ENCODE peak calls at places on chromosome 2, in four cellular contexts. X, K, Q and I are unnamed samples.

GRCh38 chr2:8882094-8882493 is 44.7 kb upstream of the KIDINS220 start:
- DNase-seq in X (no peak), K (peak), Q (peak), I (no peak)

GRCh38 chr2:233990261-233990798 is 60.2 kb upstream of the SPP2 start:
- DNase-seq in X (no peak), K (no peak), Q (no peak), I (no peak)

GRCh38 chr2:63663013-63663864 is 74.5 kb downstream of the MDH1 start:
- DNase-seq in X (no peak), K (no peak), Q (no peak), I (no peak)

GRCh38 chr2:236871500-236872001 is 214.1 kb upstream of the COPS8 start:
- DNase-seq in X (peak), K (peak), Q (no peak), I (peak)

GRCh38 chr2:46815121-46815802 is 100.3 kb downstream of the MCFD2 start:
- DNase-seq in X (no peak), K (no peak), Q (no peak), I (no peak)

GRCh38 chr2:220442012-220442411 is 814.6 kb downstream of the SLC4A3 start:
- DNase-seq in X (no peak), K (no peak), Q (no peak), I (no peak)

GRCh38 chr2:29723255-29724001 is 198.0 kb downstream of the ALK start:
- DNase-seq in X (no peak), K (no peak), Q (no peak), I (no peak)

GRCh38 chr2:118814368-118814767 is 33.1 kb downstream of the EN1 start:
- DNase-seq in X (no peak), K (no peak), Q (no peak), I (no peak)

GRCh38 chr2:238130696-238131628 is 7.5 kb upstream of the KLHL30 start:
- DNase-seq in X (no peak), K (no peak), Q (no peak), I (no peak)

GRCh38 chr2:46825958-46826897 is 89.4 kb downstream of the MCFD2 start:
- DNase-seq in X (no peak), K (no peak), Q (no peak), I (no peak)

GRCh38 chr2:109210431-109211200 is 81.6 kb downstream of the SH3RF3 start:
- DNase-seq in X (peak), K (peak), Q (no peak), I (no peak)

GRCh38 chr2:232438951-232439757 is 16.8 kb upstream of the ALPI start:
- DNase-seq in X (peak), K (no peak), Q (peak), I (no peak)

GRCh38 chr2:171811229-171811628 is 82.8 kb downstream of the SLC25A12 start:
- DNase-seq in X (no peak), K (peak), Q (no peak), I (peak)

GRCh38 chr2:151410485-151410833 is 757 bp downstream of the RIF1 start:
- DNase-seq in X (peak), K (peak), Q (no peak), I (peak)

GRCh38 chr2:130302164-130302886 is 40.4 kb upstream of the IMP4 start:
- DNase-seq in X (no peak), K (no peak), Q (no peak), I (no peak)

GRCh38 chr2:62297642-62298010 is 101.7 kb downstream of the B3GNT2 start:
- DNase-seq in X (no peak), K (no peak), Q (peak), I (no peak)

GRCh38 chr2:43387092-43388062 is 161.0 kb upstream of the ZFP36L2 start:
- DNase-seq in X (no peak), K (no peak), Q (no peak), I (no peak)

GRCh38 chr2:118698564-118698963 is 148.9 kb downstream of the EN1 start:
- DNase-seq in X (no peak), K (no peak), Q (no peak), I (no peak)

GRCh38 chr2:11938196-11938595 is 191.8 kb downstream of the LPIN1 start:
- DNase-seq in X (no peak), K (peak), Q (no peak), I (peak)

GRCh38 chr2:137910641-137911040 is 53.6 kb upstream of the HNMT start:
- DNase-seq in X (no peak), K (peak), Q (no peak), I (peak)

GRCh38 chr2:236161531-236161930 is 6.7 kb downstream of the GBX2 start:
- DNase-seq in X (no peak), K (no peak), Q (no peak), I (no peak)

DNA sequence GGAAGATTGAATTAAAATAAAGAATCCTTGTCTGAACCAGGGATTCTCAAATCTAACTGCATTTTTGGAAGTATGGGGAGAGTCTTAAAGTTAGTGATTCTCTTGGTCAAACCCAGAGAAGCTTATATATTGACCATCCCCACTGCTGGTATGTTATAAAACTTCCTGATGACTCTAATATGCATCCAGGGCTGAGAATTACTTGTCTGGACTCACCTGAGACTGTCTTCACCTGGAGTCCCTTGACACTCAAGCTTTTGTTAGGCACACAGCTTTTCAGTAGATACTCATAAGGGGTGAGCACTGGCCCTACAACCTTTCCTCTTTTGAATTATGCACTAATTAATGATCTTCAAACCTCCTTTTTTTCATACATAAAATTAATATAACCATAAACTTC is 149.6 kb upstream of the GULP1 start:
- DNase-seq in X (no peak), K (peak), Q (no peak), I (no peak)
- H3K27ac ChIP-seq in X (no peak), K (peak), Q (no peak), I (no peak)

GRCh38 chr2:165113414-165113813 is 90.4 kb downstream of the SCN3A start:
- DNase-seq in X (no peak), K (peak), Q (no peak), I (no peak)

GRCh38 chr2:165112789-165113188 is 91.1 kb downstream of the SCN3A start:
- DNase-seq in X (no peak), K (no peak), Q (no peak), I (no peak)

GRCh38 chr2:165109915-165110314 is 93.9 kb downstream of the SCN3A start:
- DNase-seq in X (no peak), K (no peak), Q (no peak), I (no peak)

GRCh38 chr2:165110394-165110793 is 93.5 kb downstream of the SCN3A start:
- DNase-seq in X (no peak), K (no peak), Q (no peak), I (no peak)

DNA sequence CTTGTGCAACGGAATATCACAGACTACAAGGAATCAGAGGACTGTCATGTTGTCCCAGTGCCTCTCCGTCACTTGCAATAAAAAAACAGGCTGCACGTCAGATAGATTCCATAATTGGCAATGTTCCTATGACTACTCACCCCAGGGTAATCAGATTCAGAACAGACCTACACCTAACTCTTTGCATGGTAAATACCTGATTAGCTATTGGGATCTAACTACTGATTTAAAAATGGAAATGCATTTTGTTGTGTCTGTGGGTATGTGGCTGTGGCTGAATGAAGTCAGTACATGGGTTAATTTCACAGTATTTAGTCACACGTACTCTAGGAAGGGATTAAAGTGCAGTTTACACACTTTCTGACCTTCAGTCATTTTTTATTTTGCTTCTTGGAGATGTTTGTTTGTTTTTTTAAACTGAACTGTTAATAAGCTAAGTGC is 91.7 kb downstream of the SCN3A start:
- DNase-seq in X (no peak), K (no peak), Q (no peak), I (no peak)
- H3K27ac ChIP-seq in X (no peak), K (no peak), Q (no peak), I (no peak)

GRCh38 chr2:229378386-229378785 is 107.3 kb upstream of the PID1 start:
- DNase-seq in X (no peak), K (peak), Q (no peak), I (no peak)

GRCh38 chr2:229376866-229377265 is 105.8 kb upstream of the PID1 start:
- DNase-seq in X (no peak), K (peak), Q (no peak), I (peak)

GRCh38 chr2:229370484-229370883 is 99.4 kb upstream of the PID1 start:
- DNase-seq in X (no peak), K (no peak), Q (no peak), I (no peak)

GRCh38 chr2:229372207-229372606 is 101.1 kb upstream of the PID1 start:
- DNase-seq in X (no peak), K (no peak), Q (no peak), I (no peak)

DNA sequence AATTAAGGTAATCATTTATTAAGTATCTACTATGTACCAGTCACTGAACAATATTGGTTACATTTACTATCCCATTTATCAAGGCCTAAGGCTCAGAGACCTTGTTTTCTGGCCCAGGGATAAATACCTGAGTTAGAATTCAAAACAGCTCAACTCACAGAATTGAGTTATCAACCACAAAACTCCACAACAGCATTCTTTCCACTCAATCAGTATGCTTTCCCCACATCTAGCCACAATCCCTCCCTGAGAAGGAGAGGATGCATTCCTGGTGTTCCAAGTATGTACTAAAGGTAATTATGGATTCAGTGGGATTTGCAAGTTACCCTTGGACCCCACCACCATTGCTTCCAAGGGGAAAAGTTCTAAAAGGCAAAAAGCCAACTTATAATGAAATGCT is 104.2 kb upstream of the PID1 start:
- DNase-seq in X (no peak), K (no peak), Q (no peak), I (no peak)
- H3K27ac ChIP-seq in X (no peak), K (no peak), Q (no peak), I (no peak)

GRCh38 chr2:120677221-120677620 is 58.4 kb upstream of the GLI2 start:
- DNase-seq in X (no peak), K (no peak), Q (no peak), I (no peak)
- H3K27ac ChIP-seq in X (no peak), K (no peak), Q (no peak), I (no peak)

GRCh38 chr2:54454548-54454921 is 1.6 kb upstream of the SPTBN1 start:
- DNase-seq in X (no peak), K (peak), Q (no peak), I (no peak)
- H3K27ac ChIP-seq in X (peak), K (no peak), Q (no peak), I (no peak)

DNA sequence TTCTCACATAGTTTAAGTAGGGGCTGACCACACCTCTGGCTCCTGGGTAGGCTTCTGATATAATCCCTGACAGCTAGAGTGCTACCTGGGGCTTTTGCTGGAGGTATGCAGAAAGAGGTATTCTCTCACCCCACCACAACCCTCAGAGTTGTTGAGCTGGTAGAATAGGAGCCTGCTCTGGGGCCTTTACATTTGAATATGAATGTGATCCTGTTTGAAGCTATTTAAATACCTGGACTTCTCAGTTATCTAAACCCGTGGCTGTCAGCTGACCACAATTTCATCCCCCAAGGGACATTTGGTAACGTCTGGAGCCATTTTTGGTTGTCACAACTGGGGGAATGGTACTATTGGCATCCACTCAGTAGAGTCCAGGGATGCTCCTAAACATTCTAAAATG is 669.1 kb downstream of the SATB2 start:
- DNase-seq in X (no peak), K (no peak), Q (peak), I (no peak)
- H3K27ac ChIP-seq in X (no peak), K (no peak), Q (no peak), I (no peak)